ENCODE peak calls at places on chromosomes 2 and 18, in seven cellular contexts. C is GM06990, S is A549, M is tibial artery, W is choroid plexus epithelial cell, F is endodermal cell, Q is heart left ventricle. D is an unnamed sample.

GRCh38 chr2:18299423-18300212 is 260.8 kb downstream of the RDH14 start:
- DNase-seq in C (no peak), S (peak), M (no peak), W (peak), F (peak), Q (peak), D (peak)

GRCh38 chr18:45413180-45413836 is 202.0 kb upstream of the SLC14A2 start:
- DNase-seq in C (no peak), S (no peak), M (no peak), W (peak), F (no peak), Q (no peak), D (peak)

GRCh38 chr18:11883153-11883552 is 25.0 kb downstream of the MPPE1 start:
- DNase-seq in C (peak), S (no peak), M (peak), W (no peak), F (no peak), Q (no peak), D (peak)

GRCh38 chr2:144083211-144083610 is 436.7 kb downstream of the ZEB2 start:
- DNase-seq in C (no peak), S (peak), M (no peak), W (peak), F (no peak), Q (no peak), D (no peak)

GRCh38 chr2:158507141-158507540 is 50.4 kb downstream of the PKP4 start:
- DNase-seq in C (peak), S (no peak), M (no peak), W (no peak), F (no peak), Q (no peak), D (no peak)

GRCh38 chr18:79136742-79137141 is 67.5 kb downstream of the ATP9B start:
- DNase-seq in C (no peak), S (peak), M (no peak), W (no peak), F (peak), Q (no peak), D (no peak)

GRCh38 chr18:7059276-7059675 is 58.3 kb downstream of the LAMA1 start:
- DNase-seq in C (no peak), S (no peak), M (no peak), W (no peak), F (no peak), Q (no peak), D (no peak)

GRCh38 chr18:12639990-12640880 is 17.7 kb downstream of the SPIRE1 start:
- DNase-seq in C (no peak), S (peak), M (no peak), W (peak), F (no peak), Q (no peak), D (peak)

GRCh38 chr2:240836781-240837467 is 16.9 kb upstream of the KIF1A start:
- DNase-seq in C (no peak), S (no peak), M (no peak), W (peak), F (no peak), Q (peak), D (peak)

DNA sequence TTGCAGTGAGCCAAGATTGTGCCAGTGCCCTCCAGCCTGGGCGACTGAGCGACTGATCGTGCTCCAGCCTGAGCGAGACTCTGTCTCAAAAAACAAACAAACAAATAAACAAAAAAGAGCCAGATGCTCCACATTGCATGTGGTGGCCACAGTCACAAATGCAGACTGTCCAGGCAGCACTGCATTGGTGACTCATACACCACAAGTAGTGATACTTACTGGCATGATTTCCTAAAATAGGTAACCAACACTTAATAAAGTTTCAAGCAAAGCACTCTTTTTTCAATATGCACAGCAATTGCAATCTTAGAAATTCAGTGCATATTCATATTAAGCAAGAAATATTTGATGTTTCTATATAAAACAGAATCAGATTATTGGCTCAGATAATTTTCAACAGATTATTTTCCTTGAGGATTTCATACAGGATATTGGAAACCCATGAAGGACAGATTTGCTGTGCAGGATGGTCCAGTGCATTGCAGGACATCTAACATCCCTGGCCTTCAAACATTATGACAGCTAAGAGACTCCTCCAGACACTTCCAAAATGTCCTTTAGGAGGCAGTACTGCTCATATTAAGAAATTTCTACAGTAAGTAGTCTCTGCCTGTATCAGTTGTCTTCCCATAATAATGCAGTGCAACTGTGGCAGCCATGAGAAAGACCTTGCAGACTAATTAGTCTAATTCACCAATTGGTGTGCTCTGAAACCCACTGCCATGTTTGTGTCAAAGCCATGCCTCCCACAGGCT is 10.5 kb upstream of the SLC1A4 start:
- DNase-seq in C (no peak), S (peak), M (no peak), W (peak), F (no peak), Q (no peak), D (peak)
- TF ChIP-seq CTCF in C (peak), S (peak), M (no peak), W (peak), F (peak), Q (no peak), D (peak)

GRCh38 chr2:64750817-64751285 is 97.1 kb upstream of the SERTAD2 start:
- DNase-seq in C (peak), S (peak), M (peak), W (peak), F (peak), Q (peak), D (peak)

GRCh38 chr2:64750001-64750816 is 96.5 kb upstream of the SERTAD2 start:
- DNase-seq in C (peak), S (peak), M (peak), W (peak), F (peak), Q (peak), D (peak)

GRCh38 chr2:64749446-64749845 is 95.7 kb upstream of the SERTAD2 start:
- DNase-seq in C (no peak), S (no peak), M (no peak), W (no peak), F (no peak), Q (no peak), D (no peak)

GRCh38 chr2:64753384-64753783 is 99.7 kb upstream of the SERTAD2 start:
- DNase-seq in C (no peak), S (no peak), M (no peak), W (no peak), F (no peak), Q (no peak), D (no peak)

DNA sequence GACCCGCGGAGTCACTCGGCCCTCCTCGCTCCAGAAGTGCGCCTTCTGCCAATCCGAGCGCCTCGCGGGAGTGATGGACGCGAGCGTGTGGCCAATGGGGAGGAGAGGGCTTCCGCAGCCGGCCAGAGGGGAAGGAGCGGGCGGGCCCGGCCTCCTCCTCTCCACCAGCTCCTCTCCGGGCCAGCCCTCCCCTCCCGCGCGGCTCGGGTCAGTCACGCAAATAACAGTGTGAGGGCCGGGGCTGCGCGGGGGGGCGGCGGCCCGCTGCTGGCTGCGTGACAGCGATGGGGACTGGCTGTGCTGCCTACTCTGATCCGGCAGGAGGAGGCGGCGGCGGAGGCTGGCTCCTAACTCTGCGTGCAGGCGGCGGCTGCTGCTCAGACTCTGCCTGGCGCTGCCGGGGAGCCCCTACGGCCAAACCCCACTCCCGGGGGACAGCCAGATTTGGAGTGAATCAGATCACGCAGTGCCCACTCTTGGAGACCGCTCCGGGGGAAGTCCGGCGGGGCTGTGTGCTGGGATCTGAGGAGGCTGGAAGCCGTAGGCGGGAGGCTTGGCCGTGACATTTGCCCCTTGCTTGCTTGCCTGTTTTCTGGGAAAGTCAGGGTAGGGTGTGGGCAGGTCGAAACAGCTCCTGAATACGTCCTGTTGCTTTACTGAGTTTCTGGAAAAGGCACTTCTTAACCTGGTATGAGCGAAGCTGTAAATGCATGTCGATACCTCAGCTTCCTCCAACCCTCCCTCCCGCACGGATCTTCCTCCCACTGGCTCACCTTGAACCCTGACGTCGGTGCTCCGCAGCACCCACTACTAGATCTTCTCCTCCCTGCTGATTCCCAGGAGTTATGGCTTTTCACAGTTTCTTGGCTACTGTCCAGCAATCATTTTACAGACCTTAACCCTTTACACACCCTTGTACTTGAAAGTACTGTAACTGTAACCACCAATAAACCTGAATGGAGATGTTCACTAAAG is 97.9 kb upstream of the SERTAD2 start:
- DNase-seq in C (no peak), S (peak), M (no peak), W (peak), F (no peak), Q (peak), D (peak)
- TF ChIP-seq CTCF in C (peak), S (no peak), M (peak), W (peak), F (peak), Q (peak), D (peak)

GRCh38 chr2:191724015-191724414 is 46.1 kb downstream of the NABP1 start:
- DNase-seq in C (no peak), S (no peak), M (no peak), W (no peak), F (no peak), Q (no peak), D (no peak)

GRCh38 chr2:191728710-191729597 is 51.0 kb downstream of the NABP1 start:
- DNase-seq in C (no peak), S (peak), M (no peak), W (peak), F (no peak), Q (no peak), D (no peak)
- TF ChIP-seq CTCF in C (peak), S (no peak), M (no peak), W (peak), F (peak), Q (no peak), D (no peak)

DNA sequence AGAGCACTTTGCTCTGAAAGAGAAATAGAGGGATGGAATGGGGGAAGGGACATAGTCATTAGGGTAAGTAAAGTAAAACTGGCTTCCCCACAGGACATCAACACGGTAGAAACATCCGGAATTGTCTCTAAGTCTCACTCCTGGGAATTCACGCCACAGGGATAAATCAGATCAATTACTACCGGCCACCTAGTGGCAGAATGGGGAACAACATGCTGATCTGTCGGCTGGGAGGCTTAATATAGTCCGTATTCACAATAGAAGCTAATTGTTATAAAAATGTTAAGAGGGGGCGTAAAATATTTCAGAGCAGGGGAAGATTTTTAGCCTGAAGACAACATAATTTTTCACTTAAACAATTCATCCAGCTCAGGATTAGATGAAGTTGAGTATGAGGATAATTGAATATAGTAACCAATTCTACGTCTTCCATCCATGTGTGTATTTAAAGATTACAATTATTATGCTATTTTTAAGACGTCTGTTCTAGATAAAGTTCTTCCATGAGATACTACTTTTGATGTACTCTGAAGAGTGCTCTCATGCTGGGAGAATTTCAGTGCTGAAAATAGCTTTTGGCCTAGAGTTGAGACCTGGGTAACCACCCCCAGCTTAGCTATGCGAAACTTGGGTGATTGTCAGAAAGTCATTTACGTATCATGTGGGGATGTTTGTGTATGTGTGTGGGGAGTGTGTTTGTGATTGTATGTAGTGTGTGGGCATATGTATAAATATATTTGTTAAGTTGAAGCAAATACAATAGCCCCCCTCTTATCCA is 65.7 kb downstream of the LRRTM1 start:
- DNase-seq in C (no peak), S (peak), M (no peak), W (peak), F (peak), Q (no peak), D (peak)
- TF ChIP-seq CTCF in C (peak), S (peak), M (peak), W (peak), F (peak), Q (peak), D (peak)

DNA sequence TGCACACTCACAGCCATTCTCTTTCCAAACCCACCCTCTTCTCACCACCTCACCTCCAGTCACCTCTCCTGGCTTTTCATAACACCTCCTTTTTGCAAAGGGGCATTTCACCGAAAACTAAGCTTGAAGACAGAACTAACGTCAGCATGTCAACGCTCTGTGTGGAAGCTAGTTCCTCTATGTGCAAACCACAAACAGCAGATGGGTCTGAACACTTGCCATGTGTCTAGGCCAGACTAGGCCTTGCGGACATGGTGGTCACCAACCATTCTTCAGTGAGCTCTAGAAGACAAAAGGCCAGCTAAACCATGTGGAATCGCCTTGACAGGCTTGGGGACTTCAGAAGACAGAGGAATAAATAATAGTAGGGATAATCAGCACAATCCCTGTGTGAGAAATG is 148.5 kb downstream of the TXNL1 start:
- DNase-seq in C (no peak), S (no peak), M (no peak), W (no peak), F (no peak), Q (no peak), D (no peak)
- TF ChIP-seq CTCF in C (no peak), S (no peak), M (no peak), W (no peak), F (no peak), Q (no peak), D (no peak)

GRCh38 chr18:58335821-58336220 is 291.8 kb downstream of the NEDD4L start:
- DNase-seq in C (no peak), S (no peak), M (no peak), W (no peak), F (no peak), Q (no peak), D (no peak)
- TF ChIP-seq CTCF in C (no peak), S (no peak), M (no peak), W (peak), F (peak), Q (no peak), D (peak)

GRCh38 chr2:63226297-63226696 is 175.7 kb downstream of the OTX1 start:
- DNase-seq in C (no peak), S (no peak), M (no peak), W (no peak), F (no peak), Q (no peak), D (no peak)
- TF ChIP-seq CTCF in C (no peak), S (no peak), M (no peak), W (no peak), F (no peak), Q (no peak), D (no peak)

GRCh38 chr2:226799211-226799975 is at the start of gene IRS1:
- DNase-seq in C (peak), S (peak), M (peak), W (peak), F (peak), Q (peak), D (peak)

GRCh38 chr2:226797989-226798421 is 1.6 kb downstream of the IRS1 start:
- DNase-seq in C (no peak), S (no peak), M (no peak), W (peak), F (no peak), Q (no peak), D (no peak)

GRCh38 chr2:226800941-226801784 is 1.5 kb upstream of the IRS1 start:
- DNase-seq in C (peak), S (peak), M (peak), W (peak), F (peak), Q (peak), D (peak)

GRCh38 chr2:226798422-226799210 is 1.0 kb downstream of the IRS1 start:
- DNase-seq in C (peak), S (peak), M (peak), W (peak), F (peak), Q (peak), D (peak)

GRCh38 chr2:226799976-226800940 is 638 bp upstream of the IRS1 start:
- DNase-seq in C (peak), S (peak), M (peak), W (peak), F (peak), Q (no peak), D (peak)
- TF ChIP-seq CTCF in C (peak), S (no peak), M (no peak), W (no peak), F (peak), Q (peak), D (no peak)

DNA sequence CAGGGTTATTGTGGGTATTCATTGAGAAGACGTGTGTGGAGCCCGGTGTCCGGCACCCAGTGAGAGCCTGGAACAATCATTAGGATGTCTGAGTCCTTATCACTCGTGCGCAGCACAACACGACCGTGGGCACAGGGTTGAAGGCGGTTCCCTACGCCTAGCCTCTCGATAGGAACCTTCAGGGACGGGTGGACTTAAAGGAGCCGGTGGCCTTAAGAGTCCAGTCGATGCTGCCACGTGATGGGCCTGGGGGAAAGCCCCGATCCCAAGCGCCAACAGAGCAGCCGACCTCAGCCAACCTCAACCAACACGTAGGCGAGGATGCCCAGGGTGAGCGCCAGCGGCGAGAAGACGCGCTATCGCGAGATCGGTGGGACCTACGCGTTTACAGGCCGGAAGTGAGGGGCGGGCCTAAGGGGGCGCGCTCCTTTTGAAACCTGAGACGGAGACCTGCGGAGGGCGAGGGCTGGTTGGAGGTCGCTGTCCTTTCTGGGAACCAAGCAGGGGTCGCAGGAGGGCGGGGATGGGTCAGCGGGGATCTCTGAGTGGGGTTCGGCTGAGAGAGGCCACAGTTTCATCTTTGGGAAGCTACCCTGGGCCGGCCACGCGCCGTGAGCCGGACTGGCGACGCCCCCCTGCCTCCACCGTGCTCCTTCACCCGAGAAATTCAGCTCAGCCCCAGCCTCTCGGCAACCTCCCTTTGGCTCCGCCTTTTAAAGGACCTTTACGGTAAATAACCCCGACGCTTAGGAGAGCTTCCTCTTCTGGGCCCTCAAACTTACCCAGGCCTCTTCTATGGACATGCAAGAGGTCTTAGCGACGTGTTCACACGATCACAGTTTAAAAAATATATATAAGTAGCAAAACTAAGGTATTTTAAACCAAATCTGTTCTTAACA is 28.3 kb downstream of the WNT10A start:
- DNase-seq in C (peak), S (peak), M (peak), W (peak), F (peak), Q (peak), D (peak)
- TF ChIP-seq CTCF in C (no peak), S (no peak), M (no peak), W (no peak), F (no peak), Q (no peak), D (no peak)

GRCh38 chr2:20632446-20632990 is 18.4 kb downstream of the HS1BP3 start:
- DNase-seq in C (no peak), S (no peak), M (no peak), W (no peak), F (no peak), Q (no peak), D (no peak)

GRCh38 chr2:20633001-20633400 is 17.9 kb downstream of the HS1BP3 start:
- DNase-seq in C (no peak), S (no peak), M (no peak), W (no peak), F (no peak), Q (no peak), D (no peak)

GRCh38 chr2:20634430-20635095 is 16.3 kb downstream of the HS1BP3 start:
- DNase-seq in C (no peak), S (no peak), M (peak), W (peak), F (no peak), Q (no peak), D (peak)

GRCh38 chr2:20635096-20635475 is 15.8 kb downstream of the HS1BP3 start:
- DNase-seq in C (no peak), S (no peak), M (peak), W (no peak), F (no peak), Q (no peak), D (no peak)

GRCh38 chr2:20633794-20634259 is 17.1 kb downstream of the HS1BP3 start:
- DNase-seq in C (peak), S (no peak), M (peak), W (no peak), F (no peak), Q (no peak), D (no peak)
- TF ChIP-seq CTCF in C (peak), S (no peak), M (no peak), W (no peak), F (peak), Q (no peak), D (no peak)